ENCODE peak calls at places on chromosomes 16 and 17, in four cellular contexts. X is K562, S is HepG2, W is GM12878. P is an unnamed sample.

GRCh38 chr16:6643083-6643686 is 689.5 kb upstream of the RBFOX1 start:
- DNase-seq in X (peak; percentile 35), S (peak; percentile 31), W (peak; percentile 11), P (no peak)

GRCh38 chr17:1422907-1423306 is 22.9 kb upstream of the YWHAE start:
- DNase-seq in X (no peak), S (no peak), W (no peak), P (no peak)

GRCh38 chr16:50213939-50214519 is 52.3 kb upstream of the ADCY7 start:
- DNase-seq in X (peak; percentile 57), S (peak; percentile 58), W (no peak), P (no peak)

GRCh38 chr17:66863820-66864219 is 28.9 kb downstream of the CACNG5 start:
- DNase-seq in X (no peak), S (no peak), W (no peak), P (no peak)

GRCh38 chr17:924711-925480 is 54.7 kb downstream of the NXN start:
- DNase-seq in X (no peak), S (no peak), W (no peak), P (no peak)

GRCh38 chr17:48553837-48554236 is 8.9 kb upstream of the HOXB2 start:
- DNase-seq in X (no peak), S (no peak), W (no peak), P (no peak)

GRCh38 chr17:75637561-75637960 is 4.3 kb downstream of the SMIM5 start:
- DNase-seq in X (no peak), S (no peak), W (no peak), P (no peak)

GRCh38 chr16:14365200-14365851 is 264.7 kb downstream of the PARN start:
- DNase-seq in X (no peak), S (no peak), W (no peak), P (no peak)

GRCh38 chr16:64440421-64440831 is 681.4 kb downstream of the CDH11 start:
- DNase-seq in X (no peak), S (peak; percentile 9), W (no peak), P (no peak)

GRCh38 chr16:1065466-1066128 is 7.0 kb upstream of the SSTR5 start:
- DNase-seq in X (no peak), S (no peak), W (no peak), P (no peak)

GRCh38 chr17:67992541-67993152 is 3.6 kb downstream of the C17orf58 start:
- DNase-seq in X (no peak), S (no peak), W (no peak), P (no peak)

GRCh38 chr17:27446569-27447301 is 9.5 kb upstream of the KSR1 start:
- DNase-seq in X (peak; percentile 58), S (no peak), W (no peak), P (no peak)

GRCh38 chr17:76688165-76688622 is 22.6 kb downstream of the MXRA7 start:
- DNase-seq in X (no peak), S (no peak), W (no peak), P (no peak)

GRCh38 chr16:84617068-84617630 is 729 bp downstream of the COTL1 start:
- DNase-seq in X (peak; percentile 51), S (no peak), W (no peak), P (peak; percentile 78)

GRCh38 chr17:63978266-63979200 is 5.8 kb upstream of the SCN4A start:
- DNase-seq in X (no peak), S (no peak), W (no peak), P (no peak)

GRCh38 chr16:85376292-85377095 is 236.6 kb upstream of the GSE1 start:
- DNase-seq in X (no peak), S (no peak), W (no peak), P (no peak)

GRCh38 chr17:27538156-27538955 is 82.1 kb downstream of the KSR1 start:
- DNase-seq in X (no peak), S (no peak), W (no peak), P (no peak)

GRCh38 chr16:804193-805048 is 3.9 kb upstream of the GNG13 start:
- DNase-seq in X (no peak), S (no peak), W (no peak), P (no peak)

GRCh38 chr17:49471089-49471683 is 23.9 kb upstream of the NGFR start:
- DNase-seq in X (no peak), S (peak; percentile 16), W (no peak), P (no peak)

GRCh38 chr17:32519769-32520701 is 33.2 kb downstream of the CDK5R1 start:
- DNase-seq in X (no peak), S (peak; percentile 25), W (peak; percentile 52), P (no peak)

GRCh38 chr16:51813609-51814008 is 662.5 kb upstream of the SALL1 start:
- DNase-seq in X (no peak), S (no peak), W (no peak), P (peak; percentile 17)

GRCh38 chr16:19835989-19836421 is 48.6 kb downstream of the GPRC5B start:
- DNase-seq in X (no peak), S (no peak), W (no peak), P (no peak)

GRCh38 chr17:49552070-49552751 is 23.5 kb upstream of the NXPH3 start:
- DNase-seq in X (no peak), S (no peak), W (no peak), P (no peak)

GRCh38 chr17:7843536-7844291 is 9.7 kb downstream of the KDM6B start:
- DNase-seq in X (peak; percentile 60), S (peak; percentile 85), W (peak; percentile 70), P (peak; percentile 93)
- H2AFZ ChIP-seq in X (peak overlapping the region; percentile 63), S (no peak overlapping the region), W (peak overlapping the region; percentile 58), P (no peak overlapping the region)

GRCh38 chr17:21277332-21277731 is 7.2 kb upstream of the MAP2K3 start:
- DNase-seq in X (no peak), S (no peak), W (no peak), P (no peak)
- TF ChIP-seq RFX5 in X (no peak), S (no peak), W (no peak), P (no peak)

GRCh38 chr16:86669937-86670772 is 91.8 kb downstream of the FOXL1 start:
- DNase-seq in X (no peak), S (no peak), W (no peak), P (no peak)

GRCh38 chr16:86667035-86667434 is 88.7 kb downstream of the FOXL1 start:
- DNase-seq in X (no peak), S (no peak), W (no peak), P (no peak)

GRCh38 chr16:86665929-86666328 is 87.6 kb downstream of the FOXL1 start:
- DNase-seq in X (no peak), S (no peak), W (no peak), P (no peak)

GRCh38 chr16:86669285-86669805 is 91.0 kb downstream of the FOXL1 start:
- DNase-seq in X (no peak), S (no peak), W (no peak), P (no peak)

DNA sequence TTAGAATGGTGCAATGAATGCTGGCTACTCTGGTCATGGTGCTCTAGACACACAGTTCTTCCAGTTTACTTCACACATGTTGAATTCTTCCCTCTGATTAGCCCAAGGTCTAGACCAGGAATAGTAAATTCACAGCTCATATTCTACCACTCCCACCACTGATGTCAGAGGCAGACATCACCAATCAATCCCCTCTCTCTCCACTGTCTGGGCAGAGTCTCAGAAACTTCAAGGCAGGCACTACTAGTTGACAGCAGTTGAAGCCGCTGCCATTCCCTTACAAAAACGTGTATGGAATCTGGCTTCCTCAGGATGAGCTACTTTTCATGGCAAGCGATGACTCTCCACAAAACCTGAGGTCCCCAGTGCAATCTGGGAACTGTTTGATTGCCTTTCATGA is 89.8 kb downstream of the FOXL1 start:
- DNase-seq in X (no peak), S (no peak), W (no peak), P (no peak)
- TF ChIP-seq BRCA1 in X (no peak), S (no peak), W (no peak), P (no peak)

DNA sequence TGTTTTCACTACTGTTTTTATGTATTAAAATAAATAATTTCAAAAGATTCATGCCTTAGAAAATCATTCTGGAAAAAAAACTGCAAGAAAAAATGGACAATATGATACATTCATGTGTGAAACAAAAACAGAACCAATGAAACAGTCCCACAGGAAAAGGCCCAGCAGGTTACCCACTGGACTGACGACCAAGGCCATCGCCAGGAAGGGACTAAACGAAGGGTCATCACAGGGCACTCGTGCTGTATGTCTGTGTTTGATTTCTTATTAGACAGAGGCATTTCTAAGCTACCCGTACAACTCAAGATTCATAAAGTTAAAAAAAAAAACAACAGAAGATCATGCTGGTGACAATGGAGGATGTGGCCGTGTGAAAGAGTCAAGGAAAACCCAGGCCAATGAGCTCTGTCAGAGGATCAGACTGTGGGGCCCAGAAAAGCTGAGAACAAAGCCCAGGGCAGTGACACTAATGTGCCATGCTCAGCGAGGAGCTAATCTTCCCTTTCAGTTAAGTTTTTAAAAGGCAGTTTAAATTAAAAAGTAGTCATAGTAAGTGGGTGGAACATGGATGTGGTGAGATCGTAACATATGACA is 31.8 kb downstream of the NSMCE1 start:
- DNase-seq in X (no peak), S (no peak), W (no peak), P (no peak)
- H2AFZ ChIP-seq in X (peak overlapping the region; percentile 32), S (no peak overlapping the region), W (peak overlapping the region; percentile 90), P (no peak overlapping the region)

GRCh38 chr16:11677959-11678881 is 10.0 kb downstream of the SNN start:
- DNase-seq in X (no peak), S (no peak), W (peak; percentile 61), P (no peak)
- TF ChIP-seq RFX5 in X (no peak), S (no peak), W (no peak), P (no peak)

DNA sequence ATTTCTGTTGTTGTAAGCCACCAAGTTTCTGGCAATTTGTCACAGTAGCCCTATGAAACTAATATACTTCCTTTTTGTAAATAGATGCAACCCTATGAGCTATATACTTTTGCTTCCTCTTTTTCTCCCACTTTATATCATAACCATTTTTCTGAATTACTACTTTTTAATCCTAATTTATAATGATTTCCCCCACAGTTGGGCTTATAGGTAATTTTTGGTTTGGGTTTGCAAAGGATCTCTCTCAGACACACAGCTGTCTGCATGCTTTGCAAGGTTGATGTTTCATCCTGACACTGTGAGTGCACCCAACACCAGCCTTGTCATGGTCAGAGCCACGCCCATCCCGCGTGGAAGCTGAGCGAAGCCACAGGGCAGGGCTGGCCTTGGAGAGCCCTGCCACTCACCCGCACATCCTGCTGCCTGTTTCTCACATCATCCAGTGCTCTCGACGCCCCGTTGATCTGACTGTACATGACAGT is 5.7 kb downstream of the TRIM25 start:
- DNase-seq in X (no peak), S (no peak), W (peak; percentile 60), P (no peak)
- TF ChIP-seq BRCA1 in X (no peak), S (no peak), W (no peak), P (no peak)

P was measured in H1.